ENCODE peak calls at places on chromosomes 3 and 15, in five cellular contexts. C, L, J, Y and B are unnamed samples. For H3K4me1, the result is how much of the 10 kb centered on the place peaks cover.

GRCh38 chr15:25795061-25795460 is 68.1 kb downstream of the ATP10A start:
- DNase-seq in J (no peak), L (no peak), Y (no peak), C (no peak), B (no peak)

GRCh38 chr15:40115670-40116093 is 7.0 kb upstream of the BMF start:
- DNase-seq in L (no peak), J (peak), Y (no peak), C (peak), B (peak)

GRCh38 chr15:50358805-50359204 is 3.8 kb upstream of the GABPB1 start:
- DNase-seq in L (peak), C (no peak), J (no peak), Y (peak), B (peak)

GRCh38 chr3:139380575-139380974 is 8.9 kb downstream of the COPB2 start:
- DNase-seq in C (no peak), L (no peak), J (no peak), Y (no peak), B (no peak)

GRCh38 chr3:11096266-11097135 is 57.8 kb upstream of the HRH1 start:
- DNase-seq in L (peak), C (peak), Y (peak), J (peak), B (peak)

GRCh38 chr3:140170612-140171011 is 235.6 kb downstream of the CLSTN2 start:
- DNase-seq in Y (no peak), C (no peak), J (no peak), L (no peak), B (no peak)

GRCh38 chr3:45105855-45106655 is 40.1 kb downstream of the CDCP1 start:
- DNase-seq in C (no peak), J (no peak), Y (no peak), L (peak), B (peak)

GRCh38 chr3:157467165-157467564 is 30.5 kb downstream of the PTX3 start:
- DNase-seq in L (peak), Y (no peak), J (no peak), C (no peak), B (no peak)

GRCh38 chr3:120497813-120498212 is 47.0 kb upstream of the FSTL1 start:
- DNase-seq in J (no peak), L (peak), C (no peak), Y (no peak), B (no peak)

GRCh38 chr3:7074217-7074616 is 213.3 kb downstream of the GRM7 start:
- DNase-seq in C (no peak), Y (no peak), J (no peak), L (no peak), B (no peak)

GRCh38 chr15:40125950-40126349 is 17.3 kb upstream of the BMF start:
- DNase-seq in Y (no peak), J (no peak), L (no peak), C (no peak), B (no peak)

GRCh38 chr3:128984596-128984995 is 9.3 kb downstream of the CFAP92 start:
- DNase-seq in L (peak), J (no peak), Y (no peak), C (no peak), B (no peak)

GRCh38 chr15:25091421-25092158 is 136.8 kb downstream of the SNRPN start:
- DNase-seq in Y (no peak), L (no peak), C (no peak), J (no peak), B (no peak)

GRCh38 chr15:32822739-32823138 is 104.9 kb downstream of the GREM1 start:
- DNase-seq in L (no peak), C (no peak), Y (no peak), J (no peak), B (no peak)

GRCh38 chr15:32817570-32817969 is 99.8 kb downstream of the GREM1 start:
- DNase-seq in L (no peak), C (no peak), J (no peak), Y (no peak), B (no peak)

GRCh38 chr15:32823750-32824149 is 105.9 kb downstream of the GREM1 start:
- DNase-seq in Y (no peak), J (no peak), L (no peak), C (no peak), B (no peak)

GRCh38 chr15:32819406-32819930 is 101.7 kb downstream of the GREM1 start:
- DNase-seq in J (no peak), C (no peak), L (no peak), Y (no peak), B (no peak)

DNA sequence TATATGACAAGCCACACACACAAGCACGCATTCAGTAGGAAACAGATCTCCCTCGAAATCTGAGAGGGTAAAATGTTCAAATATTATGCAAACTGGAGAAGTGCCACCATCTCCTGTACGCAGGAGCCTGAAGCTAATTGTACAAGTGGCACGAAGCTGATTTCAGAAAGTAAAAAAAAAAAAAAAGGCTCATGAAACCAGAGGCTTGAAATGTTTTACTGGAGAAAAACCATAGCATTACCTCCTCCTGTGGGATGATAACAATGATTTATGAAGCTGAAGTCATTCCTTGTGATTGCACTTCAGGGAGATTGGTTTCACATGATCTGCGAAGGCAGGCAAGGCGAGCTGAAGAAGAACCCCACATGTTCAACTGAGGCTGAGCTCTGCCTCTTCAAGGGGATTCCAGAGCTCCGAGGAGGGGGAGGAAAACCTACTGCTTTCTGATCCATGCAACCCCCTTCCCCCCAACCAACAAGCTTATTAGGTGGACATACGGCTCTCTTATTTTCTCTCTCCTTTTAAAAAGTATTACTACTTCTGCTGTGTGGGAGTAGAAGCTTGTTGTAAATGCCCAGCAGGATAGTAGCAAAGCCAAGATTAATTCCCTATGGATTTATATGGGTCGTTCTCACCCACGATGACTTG is 101.1 kb downstream of the GREM1 start:
- DNase-seq in C (no peak), L (no peak), Y (no peak), J (no peak), B (peak)
- H3K4me3 ChIP-seq in C (no peak), L (peak), Y (no peak), J (no peak), B (no peak)

GRCh38 chr3:58200121-58200709 is 10.6 kb downstream of the DNASE1L3 start:
- DNase-seq in J (no peak), Y (no peak), L (no peak), C (no peak), B (no peak)
- H3K4me1 ChIP-seq in J (under half), Y (under half), L (under half), C (under half), B (under half)

GRCh38 chr3:99842826-99843589 is 25.3 kb downstream of the CMSS1 start:
- DNase-seq in J (no peak), C (no peak), Y (peak), L (peak), B (no peak)
- H3K4me3 ChIP-seq in J (peak), C (no peak), Y (no peak), L (no peak), B (no peak)

GRCh38 chr3:160653514-160653913 is 23.4 kb upstream of the ARL14 start:
- DNase-seq in J (no peak), Y (no peak), L (no peak), C (no peak), B (no peak)
- H3K4me1 ChIP-seq in J (under half), Y (under half), L (under half), C (under half), B (under half)

GRCh38 chr3:134357914-134358811 is 16.1 kb downstream of the AMOTL2 start:
- DNase-seq in J (peak), Y (peak), C (peak), L (peak), B (peak)
- H3K4me3 ChIP-seq in J (no peak), Y (no peak), C (no peak), L (peak), B (no peak)

GRCh38 chr15:63805993-63806980 is 27.5 kb downstream of the HERC1 start:
- DNase-seq in L (no peak), C (no peak), Y (no peak), J (no peak), B (peak)
- H3K4me1 ChIP-seq in L (under half), C (under half), Y (under half), J (under half), B (under half)

GRCh38 chr15:96345560-96346389 is 15.3 kb downstream of the NR2F2 start:
- DNase-seq in Y (peak), L (peak), J (peak), C (no peak), B (no peak)

GRCh38 chr15:96343529-96344072 is 13.1 kb downstream of the NR2F2 start:
- DNase-seq in Y (no peak), C (no peak), J (no peak), L (no peak), B (no peak)

GRCh38 chr15:96344120-96344705 is 13.7 kb downstream of the NR2F2 start:
- DNase-seq in Y (no peak), C (no peak), J (no peak), L (no peak), B (no peak)

GRCh38 chr15:96346409-96346808 is 15.9 kb downstream of the NR2F2 start:
- DNase-seq in C (no peak), J (no peak), Y (no peak), L (no peak), B (no peak)

DNA sequence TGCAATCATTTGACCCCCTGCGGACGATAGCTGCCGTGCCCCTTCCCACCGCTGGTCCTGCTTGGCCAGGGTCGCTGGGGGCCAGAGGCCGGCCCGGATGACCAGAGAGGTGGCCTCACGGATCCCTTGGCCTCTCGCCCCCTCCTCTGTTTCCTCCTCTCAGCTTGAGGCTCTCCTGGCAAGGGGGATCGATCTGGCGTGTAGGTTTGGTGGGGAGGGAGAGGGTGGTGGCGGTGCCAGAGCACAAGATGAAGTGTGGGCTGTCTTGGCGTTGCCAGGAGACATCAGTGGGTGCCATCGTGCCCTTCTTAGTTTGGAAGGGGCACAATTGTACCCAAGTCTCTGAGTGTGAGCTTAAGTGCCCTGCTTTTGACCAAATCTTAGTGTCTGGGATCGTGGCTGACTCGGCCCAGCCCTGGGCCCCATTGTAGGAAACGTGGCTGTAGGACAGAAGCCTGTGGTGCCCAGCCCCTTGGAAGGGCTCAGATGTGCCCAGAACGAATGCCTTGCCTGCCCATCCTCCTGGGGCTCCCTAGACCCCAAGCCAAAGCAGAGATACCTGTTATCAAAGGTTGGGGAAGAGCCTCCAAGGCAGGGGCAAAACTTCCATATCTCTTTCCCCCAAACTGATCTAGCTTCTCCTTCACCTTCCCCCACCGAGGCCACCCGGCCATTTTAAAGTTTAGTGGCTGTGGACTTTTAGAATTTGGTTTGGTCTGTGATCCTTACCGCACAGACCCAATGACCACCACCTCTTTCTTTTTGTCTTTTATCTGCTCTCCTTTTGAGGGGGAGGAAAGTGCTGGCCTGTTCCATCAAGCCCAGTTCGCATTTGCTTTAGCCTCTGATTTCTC is 14.4 kb downstream of the NR2F2 start:
- DNase-seq in C (no peak), Y (no peak), J (no peak), L (no peak), B (no peak)
- H3K4me3 ChIP-seq in C (peak), Y (no peak), J (peak), L (peak), B (no peak)

DNA sequence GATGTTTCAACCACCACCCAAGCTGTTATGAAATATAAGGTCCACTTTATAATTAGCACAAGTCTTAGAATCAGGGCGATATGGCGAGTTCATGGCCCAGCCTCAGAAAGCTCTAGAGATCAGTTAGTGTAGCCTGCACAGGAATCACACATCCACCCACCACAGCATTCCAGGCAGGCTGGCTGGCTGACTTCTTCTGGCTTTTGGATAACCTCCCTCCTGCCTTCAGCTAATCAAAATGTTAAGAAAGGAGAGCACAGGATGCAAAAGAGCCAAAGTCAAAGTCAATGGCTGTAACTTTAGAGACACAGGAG is 15.3 kb downstream of the SH3BP5 start:
- DNase-seq in J (no peak), Y (no peak), L (peak), C (no peak), B (no peak)
- H3K4me1 ChIP-seq in J (under half), Y (under half), L (half or more), C (half or more), B (under half)

GRCh38 chr15:63539517-63539916 is 35.1 kb downstream of the USP3 start:
- DNase-seq in C (no peak), L (no peak), J (peak), Y (no peak), B (peak)

GRCh38 chr15:63545520-63545919 is 41.1 kb downstream of the USP3 start:
- DNase-seq in C (no peak), J (no peak), L (no peak), Y (no peak), B (no peak)

GRCh38 chr15:63538876-63539275 is 34.5 kb downstream of the USP3 start:
- DNase-seq in Y (no peak), C (no peak), J (no peak), L (no peak), B (no peak)

GRCh38 chr15:63544253-63545026 is 40.0 kb downstream of the USP3 start:
- DNase-seq in J (no peak), L (no peak), Y (no peak), C (no peak), B (no peak)
- H3K4me3 ChIP-seq in J (no peak), L (no peak), Y (no peak), C (no peak), B (no peak)

GRCh38 chr3:195806211-195806915 is 5.4 kb downstream of the MUC4 start:
- DNase-seq in J (no peak), Y (no peak), L (no peak), C (no peak), B (no peak)
- H3K4me1 ChIP-seq in J (under half), Y (under half), L (under half), C (under half), B (under half)